ENCODE peak calls at places on chromosome 5, in six cellular contexts. H is body of pancreas, A is SK-N-SH, L is endothelial cell of umbilical vein, K is psoas muscle, J is pancreas. W is an unnamed sample.

GRCh38 chr5:59107692-59108091 is 524.8 kb downstream of the RAB3C start:
- DNase-seq in L (no peak), H (peak; percentile 61), J (no peak), A (no peak), K (peak; percentile 49), W (no peak)

GRCh38 chr5:118791986-118792734 is 196.2 kb downstream of the DTWD2 start:
- DNase-seq in H (peak; percentile 53), J (no peak), L (peak; percentile 66), K (no peak), A (peak; percentile 46), W (peak; percentile 28)

GRCh38 chr5:143946821-143947220 is 134.9 kb downstream of the HMHB1 start:
- DNase-seq in H (no peak), L (no peak), K (no peak), A (no peak), J (no peak), W (no peak)

GRCh38 chr5:72561407-72561972 is 54.3 kb upstream of the ZNF366 start:
- DNase-seq in L (peak; percentile 88), H (no peak), J (no peak), K (no peak), A (no peak), W (no peak)

GRCh38 chr5:109643951-109644350 is 45.8 kb upstream of the MAN2A1 start:
- DNase-seq in K (no peak), H (no peak), L (no peak), J (no peak), A (no peak), W (no peak)

GRCh38 chr5:169296456-169297220 is 4.3 kb downstream of the SLIT3 start:
- DNase-seq in A (no peak), K (peak; percentile 59), J (no peak), L (peak; percentile 10), H (no peak), W (no peak)

GRCh38 chr5:18281947-18282557 is 647.8 kb downstream of the TAF11L14 start:
- DNase-seq in A (peak; percentile 51), L (peak; percentile 52), H (no peak), K (no peak), J (no peak), W (no peak)

GRCh38 chr5:62886603-62887315 is 308.1 kb downstream of the LRRC70 start:
- DNase-seq in K (no peak), L (no peak), J (no peak), H (no peak), A (no peak), W (no peak)

GRCh38 chr5:181194489-181195248 is 10.3 kb downstream of the TRIM7 start:
- DNase-seq in K (peak; percentile 85), A (peak; percentile 69), J (no peak), H (peak; percentile 45), L (no peak), W (peak; percentile 70)

GRCh38 chr5:136686192-136686872 is 321.0 kb upstream of the TRPC7 start:
- DNase-seq in J (no peak), K (no peak), L (peak; percentile 51), A (no peak), H (no peak), W (no peak)

GRCh38 chr5:134803821-134804220 is 41.9 kb upstream of the C5orf24 start:
- DNase-seq in H (no peak), K (no peak), J (no peak), A (no peak), L (no peak), W (no peak)

GRCh38 chr5:43631182-43631910 is 28.4 kb downstream of the NNT start:
- DNase-seq in A (peak; percentile 48), H (peak; percentile 66), L (peak; percentile 72), K (peak; percentile 66), J (peak; percentile 21), W (peak; percentile 61)

GRCh38 chr5:6583049-6583880 is 49.6 kb downstream of the NSUN2 start:
- DNase-seq in J (peak; percentile 62), K (peak; percentile 67), A (peak; percentile 97), H (peak; percentile 36), L (no peak), W (peak; percentile 60)

GRCh38 chr5:30105186-30105585 is 1088.3 kb upstream of the CDH6 start:
- DNase-seq in J (no peak), H (no peak), A (no peak), K (no peak), L (no peak), W (no peak)

GRCh38 chr5:142248853-142249462 is 75.9 kb downstream of the SPRY4 start:
- DNase-seq in A (no peak), K (peak; percentile 68), J (no peak), L (no peak), H (no peak), W (no peak)

GRCh38 chr5:61974680-61975079 is 331.3 kb upstream of the KIF2A start:
- DNase-seq in L (no peak), A (no peak), H (no peak), K (no peak), J (no peak), W (no peak)

GRCh38 chr5:134769206-134769605 is 10.6 kb downstream of the DDX46 start:
- DNase-seq in L (no peak), H (no peak), K (no peak), J (no peak), A (no peak), W (no peak)

GRCh38 chr5:151643385-151643784 is 43.3 kb downstream of the SPARC start:
- DNase-seq in L (no peak), H (no peak), K (no peak), J (no peak), A (no peak), W (no peak)

GRCh38 chr5:41071975-41072374 is 833 bp upstream of the MROH2B start:
- DNase-seq in H (no peak), L (no peak), A (no peak), J (no peak), K (no peak), W (no peak)

GRCh38 chr5:150203832-150204587 is 14.1 kb downstream of the SLC6A7 start:
- DNase-seq in H (no peak), L (no peak), J (no peak), A (no peak), K (no peak), W (no peak)

GRCh38 chr5:150636391-150637244 is 3.8 kb upstream of the SYNPO start:
- DNase-seq in K (peak; percentile 85), A (peak; percentile 84), J (peak; percentile 80), L (peak; percentile 84), H (peak; percentile 83), W (peak; percentile 89)

GRCh38 chr5:32450952-32451351 is 6.4 kb upstream of the ZFR start:
- DNase-seq in A (no peak), H (no peak), K (no peak), J (no peak), L (no peak), W (no peak)

GRCh38 chr5:153445875-153446567 is 44.4 kb upstream of the GRIA1 start:
- DNase-seq in L (no peak), K (no peak), H (peak; percentile 27), J (no peak), A (peak; percentile 19), W (no peak)

GRCh38 chr5:156475182-156475830 is 148.3 kb downstream of the SGCD start:
- DNase-seq in J (no peak), A (no peak), K (no peak), H (no peak), L (no peak), W (no peak)

GRCh38 chr5:105931782-105932489 is 1738.8 kb downstream of the EFNA5 start:
- DNase-seq in A (no peak), H (no peak), J (no peak), K (no peak), L (no peak), W (no peak)

GRCh38 chr5:123936548-123936947 is 424.6 kb downstream of the CSNK1G3 start:
- DNase-seq in J (no peak), A (no peak), K (no peak), H (no peak), L (no peak), W (peak; percentile 3)

DNA sequence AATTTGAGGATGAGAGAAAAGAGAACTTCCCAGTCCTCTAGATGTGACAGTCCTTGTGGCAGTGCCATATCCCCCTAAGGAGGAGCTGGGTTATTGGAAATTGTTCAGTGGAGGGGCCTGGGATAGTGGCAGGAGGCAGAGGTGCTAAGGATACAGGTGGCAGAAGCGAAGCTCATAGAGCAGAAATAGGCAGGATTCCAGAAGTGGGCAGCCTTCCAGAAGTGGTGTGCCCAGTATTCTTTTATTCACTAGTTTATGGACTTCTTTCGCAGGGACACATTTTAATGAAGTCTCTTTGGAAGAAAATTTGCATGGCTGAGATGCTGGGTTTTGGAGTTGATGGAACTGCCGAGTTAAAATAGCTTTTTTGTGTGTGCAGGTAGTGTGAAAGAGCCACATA is 6.8 kb downstream of the PIK3R1 start:
- DNase-seq in K (no peak), H (no peak), L (no peak), J (no peak), A (no peak), W (no peak)
- H3K4me1 ChIP-seq in K (peaks cover 53% of the 10 kb centered on the region), H (peaks cover 48% of the 10 kb centered on the region), L (peaks cover 8% of the 10 kb centered on the region), J (peaks cover 7% of the 10 kb centered on the region), A (peaks cover 22% of the 10 kb centered on the region), W (no peaks in the 10 kb centered on the region)

GRCh38 chr5:2207966-2208544 is 325.3 kb upstream of the IRX4 start:
- DNase-seq in K (no peak), J (peak; percentile 45), H (peak; percentile 30), A (peak; percentile 44), L (no peak), W (no peak)
- TF ChIP-seq CTCF in K (no peak), J (no peak), H (peak; percentile 9), A (peak; percentile 40), L (no peak), W (no peak)

DNA sequence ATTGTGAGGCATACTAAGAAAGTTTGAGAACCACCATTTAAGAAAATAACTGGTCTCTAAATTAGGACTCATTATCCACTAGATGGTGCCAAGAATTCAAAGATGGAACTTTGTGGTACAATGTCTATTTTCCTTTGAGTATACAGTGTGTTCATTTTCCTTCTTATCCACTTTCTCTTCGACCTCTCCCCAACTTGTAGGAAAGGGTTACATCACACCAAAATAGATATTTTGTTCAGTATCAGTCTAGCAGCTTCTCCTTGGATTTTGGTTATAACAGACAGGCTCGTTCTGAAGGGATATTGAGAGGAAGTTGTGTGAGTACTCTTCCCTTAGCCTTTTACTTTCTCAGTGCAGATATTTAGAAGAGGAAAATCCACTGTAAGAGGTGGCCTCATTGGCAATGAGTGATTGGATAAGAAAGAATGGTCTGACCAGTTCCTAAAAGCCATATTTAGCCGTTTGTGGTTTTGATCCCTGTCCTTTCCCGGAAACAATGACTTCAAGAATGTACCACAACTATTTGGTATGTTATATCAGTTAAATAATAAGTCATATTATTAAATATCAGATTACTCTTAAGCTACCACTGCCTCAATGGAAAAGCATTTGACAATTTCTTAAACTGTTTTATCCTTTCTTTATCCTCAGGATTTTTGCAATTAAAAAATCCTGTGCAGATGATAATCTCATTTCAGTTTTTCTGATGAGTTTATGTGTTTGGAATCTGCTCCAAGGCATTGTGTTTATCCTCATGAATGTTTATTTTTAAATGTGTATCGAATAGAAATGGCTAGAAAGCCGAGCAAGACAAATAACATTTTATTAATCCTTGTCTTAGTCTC is 69.0 kb upstream of the GRAMD2B start:
- DNase-seq in L (peak; percentile 74), J (no peak), A (peak; percentile 38), K (no peak), H (no peak), W (no peak)
- H3K4me3 ChIP-seq in L (no peak overlapping the region), J (no peak overlapping the region), A (peak overlapping the region; percentile 46), K (no peak overlapping the region), H (no peak overlapping the region), W (no peak overlapping the region)

DNA sequence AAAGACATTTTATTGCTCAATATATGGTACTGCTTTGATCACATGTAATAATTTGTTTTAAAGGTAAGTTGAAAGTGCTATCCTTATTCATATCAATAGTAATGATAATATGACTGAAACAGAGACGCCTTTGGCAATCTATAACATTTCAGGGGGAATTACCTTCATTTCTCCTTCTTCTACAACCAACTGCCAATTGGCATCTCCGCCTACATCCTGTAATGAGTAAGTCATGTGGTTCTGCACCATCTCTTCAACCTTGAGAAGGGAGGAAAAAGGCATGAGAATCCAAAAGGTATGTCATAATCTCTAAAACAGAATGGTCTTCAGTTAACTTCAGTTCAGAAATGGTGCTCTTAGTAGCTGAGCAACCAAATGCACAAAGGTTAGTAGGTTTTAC is 52.4 kb downstream of the HMGCR start:
- DNase-seq in H (no peak), J (no peak), K (no peak), L (no peak), A (no peak), W (no peak)
- H3K4me1 ChIP-seq in H (no peaks in the 10 kb centered on the region), J (no peaks in the 10 kb centered on the region), K (no peaks in the 10 kb centered on the region), L (no peaks in the 10 kb centered on the region), A (no peaks in the 10 kb centered on the region), W (no peaks in the 10 kb centered on the region)